ENCODE peak calls at places on chromosomes 11 and 22, in seven cellular contexts. G, B, A, M, O, V and L are unnamed samples.

GRCh38 chr11:69640995-69641581 is at the start of gene CCND1:
- DNase-seq in A (peak), G (no peak), V (no peak), O (peak), M (no peak), B (no peak), L (peak)

GRCh38 chr22:22125028-22125578 is 119.5 kb upstream of the VPREB1 start:
- DNase-seq in B (no peak), O (no peak), A (no peak), G (no peak), M (no peak), V (no peak), L (no peak)

GRCh38 chr11:16860632-16861031 is 122.2 kb downstream of the C11orf58 start:
- DNase-seq in B (no peak), M (no peak), O (no peak), V (no peak), G (no peak), A (peak), L (no peak)

GRCh38 chr11:111777094-111778046 is 11.2 kb upstream of the PPP2R1B start:
- DNase-seq in M (peak), V (no peak), O (peak), B (no peak), G (peak), A (peak), L (peak)

GRCh38 chr11:130774703-130775102 is 141.6 kb downstream of the SNX19 start:
- DNase-seq in A (no peak), O (no peak), M (no peak), B (no peak), V (no peak), G (no peak), L (no peak)

GRCh38 chr22:40436460-40437431 is 66.4 kb downstream of the SGSM3 start:
- DNase-seq in G (peak), A (peak), B (no peak), O (peak), V (no peak), M (no peak), L (peak)

GRCh38 chr11:134503596-134503995 is 91.6 kb upstream of the B3GAT1 start:
- DNase-seq in V (no peak), A (no peak), O (no peak), M (no peak), B (no peak), G (no peak), L (no peak)

GRCh38 chr11:40380871-40381270 is 1078.6 kb downstream of the LRRC4C start:
- DNase-seq in A (no peak), M (no peak), B (no peak), O (no peak), G (no peak), V (no peak), L (no peak)

GRCh38 chr22:40463727-40464126 is 93.3 kb downstream of the SGSM3 start:
- DNase-seq in O (no peak), B (peak), A (no peak), V (no peak), M (peak), G (no peak), L (no peak)

GRCh38 chr11:107840120-107840479 is 18.5 kb downstream of the SLC35F2 start:
- DNase-seq in O (no peak), B (no peak), V (no peak), A (no peak), M (no peak), G (no peak), L (no peak)

GRCh38 chr11:280762-281485 is 2.7 kb downstream of the NLRP6 start:
- DNase-seq in V (no peak), B (peak), O (no peak), M (peak), G (no peak), A (no peak), L (peak)

GRCh38 chr11:20089357-20089756 is 70.9 kb downstream of the DBX1 start:
- DNase-seq in O (no peak), V (no peak), B (no peak), M (no peak), A (no peak), G (no peak), L (no peak)

GRCh38 chr11:85826096-85826855 is 15.3 kb upstream of the SYTL2 start:
- DNase-seq in O (no peak), A (peak), B (peak), V (no peak), M (no peak), G (no peak), L (peak)

GRCh38 chr11:70606248-70606950 is 208.1 kb downstream of the CTTN start:
- DNase-seq in O (no peak), A (no peak), G (no peak), M (no peak), V (no peak), B (no peak), L (no peak)

GRCh38 chr11:19735512-19735911 is 22.9 kb downstream of the NAV2 start:
- DNase-seq in V (no peak), O (no peak), A (no peak), B (no peak), G (no peak), M (no peak), L (no peak)

GRCh38 chr11:97847730-97848129 is 1173.0 kb upstream of the CNTN5 start:
- DNase-seq in B (no peak), M (no peak), O (no peak), G (no peak), V (no peak), A (no peak), L (no peak)

GRCh38 chr11:72483412-72484186 is 49.3 kb upstream of the CLPB start:
- DNase-seq in V (no peak), M (no peak), O (peak), A (no peak), G (no peak), B (no peak), L (no peak)

GRCh38 chr11:48063424-48063978 is 83.1 kb downstream of the PTPRJ start:
- DNase-seq in O (no peak), M (no peak), V (no peak), A (no peak), B (no peak), G (no peak), L (no peak)

GRCh38 chr11:117817213-117818035 is 7.1 kb downstream of the FXYD2 start:
- DNase-seq in B (no peak), M (no peak), G (peak), O (peak), V (peak), A (peak), L (peak)

GRCh38 chr11:117815262-117815803 is 9.2 kb downstream of the FXYD2 start:
- DNase-seq in O (no peak), A (no peak), V (no peak), G (peak), B (peak), M (peak), L (no peak)

GRCh38 chr11:117814766-117815261 is 9.7 kb downstream of the FXYD2 start:
- DNase-seq in O (peak), M (no peak), B (no peak), V (no peak), A (peak), G (peak), L (no peak)

GRCh38 chr11:117816846-117817212 is 7.7 kb downstream of the FXYD2 start:
- DNase-seq in M (no peak), A (no peak), B (no peak), G (no peak), V (no peak), O (no peak), L (no peak)

DNA sequence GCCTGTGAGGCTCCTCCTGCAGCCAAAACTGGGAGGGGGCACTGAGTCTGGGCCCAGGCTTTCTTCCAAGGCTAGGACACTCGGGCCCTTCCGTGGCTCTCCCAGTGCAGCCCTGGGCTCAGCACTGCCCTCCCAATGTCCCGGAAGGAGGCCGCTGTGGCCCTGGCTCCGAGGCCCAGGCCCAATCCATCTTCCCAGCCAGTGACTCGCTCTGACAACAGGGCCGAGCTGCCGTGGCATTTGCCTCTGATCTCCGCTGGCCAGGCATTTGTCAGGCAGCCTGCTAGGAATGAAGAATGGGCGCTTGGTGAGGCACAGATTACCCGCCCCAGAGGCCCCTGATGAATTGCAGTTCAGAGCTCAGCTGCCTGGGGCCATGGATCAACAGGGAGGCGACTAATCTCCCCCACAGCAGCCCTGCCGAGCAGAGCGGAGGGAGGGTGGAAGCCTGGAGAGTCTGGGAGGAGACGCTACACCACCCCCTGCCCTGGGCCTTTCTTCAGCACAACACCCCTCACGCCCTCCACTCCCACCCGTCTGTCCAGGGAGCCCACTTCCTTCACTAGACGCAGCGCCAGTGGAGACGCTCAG is 8.3 kb downstream of the FXYD2 start:
- DNase-seq in G (no peak), B (no peak), A (peak), V (peak), O (peak), M (no peak), L (peak)
- TF ChIP-seq TAF1 in G (no peak), B (no peak), A (no peak), V (no peak), O (no peak), M (no peak), L (no peak)

DNA sequence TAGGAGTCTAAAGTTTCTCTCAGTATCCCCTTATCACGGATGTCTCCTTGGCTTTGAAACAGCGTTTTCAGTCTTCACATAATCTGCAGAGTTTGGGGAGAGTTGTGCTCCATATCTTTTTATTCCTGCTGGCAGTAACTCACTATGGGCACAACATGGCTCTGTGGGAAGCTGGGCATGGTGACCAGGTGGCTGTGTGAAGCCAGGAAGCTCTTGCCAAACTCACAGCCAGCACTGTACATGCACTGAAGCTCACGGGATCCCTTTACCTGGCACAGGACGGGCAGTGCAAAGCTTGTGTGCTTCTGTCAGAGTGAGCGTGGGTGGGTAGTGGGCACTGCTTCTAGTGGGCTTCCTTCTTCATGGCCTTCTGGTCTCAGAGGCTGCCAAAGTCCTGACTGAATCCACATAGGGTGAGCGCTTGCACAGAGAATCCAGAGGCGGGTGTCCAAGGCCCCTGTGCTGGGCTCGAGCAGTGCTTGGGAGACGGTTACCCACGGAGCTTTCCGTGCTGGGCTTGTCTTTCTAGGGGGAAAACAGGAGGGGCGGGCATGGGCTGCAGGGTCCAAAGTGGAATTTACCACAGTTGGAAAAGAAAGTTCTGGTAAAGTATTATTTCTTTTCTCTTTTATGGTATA is 10.8 kb upstream of the KDM4E start:
- DNase-seq in B (no peak), V (no peak), O (no peak), M (no peak), G (no peak), A (no peak), L (no peak)
- TF ChIP-seq TAF1 in B (no peak), V (no peak), O (no peak), M (no peak), G (no peak), A (no peak), L (no peak)

GRCh38 chr11:28442113-28442512 is 333.9 kb downstream of the METTL15 start:
- DNase-seq in M (no peak), B (no peak), V (no peak), O (no peak), A (no peak), G (no peak), L (no peak)

GRCh38 chr11:28448186-28448585 is 340.0 kb downstream of the METTL15 start:
- DNase-seq in B (no peak), V (no peak), A (no peak), M (no peak), O (no peak), G (no peak), L (no peak)

GRCh38 chr11:28447226-28447625 is 339.0 kb downstream of the METTL15 start:
- DNase-seq in M (no peak), V (no peak), O (peak), A (no peak), B (no peak), G (no peak), L (no peak)
- TF ChIP-seq TAF1 in M (no peak), V (no peak), O (no peak), A (no peak), B (no peak), G (no peak), L (no peak)

DNA sequence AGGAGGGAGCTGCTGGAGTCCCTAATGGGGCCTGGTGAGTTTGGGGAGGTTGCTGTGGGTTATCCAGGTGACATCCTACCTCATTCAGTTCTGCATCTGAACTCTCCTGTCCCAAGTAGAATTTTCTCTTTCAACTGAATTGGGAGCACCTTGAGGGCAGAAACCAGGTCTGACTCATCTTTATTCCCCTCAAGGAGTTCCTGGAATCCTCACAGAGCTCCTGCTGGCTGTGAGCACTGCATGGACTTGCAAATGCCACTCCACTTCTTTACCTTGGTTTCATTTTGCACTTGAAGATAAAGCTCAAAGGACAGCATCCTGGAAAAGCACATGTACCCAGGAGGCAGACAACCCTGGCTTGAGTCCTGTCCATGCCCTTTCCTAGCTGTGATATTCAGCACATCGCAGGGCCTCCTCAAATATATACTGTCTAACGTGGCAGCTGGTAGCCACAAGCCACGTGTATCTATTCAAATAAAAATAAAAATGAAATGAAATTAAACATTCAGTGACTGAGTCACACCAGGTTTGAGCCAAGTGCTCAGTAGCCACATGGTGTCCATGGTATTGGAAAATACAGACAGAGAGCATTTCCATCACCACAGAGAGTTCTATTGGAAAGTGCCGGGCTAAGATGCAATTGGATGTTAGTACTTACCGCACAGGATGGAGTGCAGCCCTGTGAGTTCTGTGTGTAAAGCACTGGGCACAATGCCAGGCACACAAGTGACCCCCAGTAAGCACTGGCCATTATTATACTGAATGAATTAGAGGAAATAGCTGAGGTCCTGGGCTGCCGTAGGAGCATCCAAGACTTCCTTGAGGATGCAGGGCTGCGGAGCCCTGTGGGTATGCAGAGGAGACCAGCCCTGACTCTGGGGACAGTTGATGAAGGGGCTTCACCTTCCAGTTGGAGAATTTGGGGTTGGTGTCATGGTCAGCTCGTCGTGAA is 149.0 kb downstream of the PKNOX2 start:
- DNase-seq in V (no peak), O (no peak), G (no peak), B (no peak), M (no peak), A (no peak), L (no peak)
- TF ChIP-seq TAF1 in V (no peak), O (no peak), G (no peak), B (no peak), M (no peak), A (no peak), L (no peak)

GRCh38 chr11:36305047-36305446 is 9.0 kb downstream of the PRR5L start:
- DNase-seq in A (no peak), B (no peak), O (no peak), V (no peak), M (no peak), G (no peak), L (no peak)

GRCh38 chr11:36309779-36310178 is 13.7 kb downstream of the PRR5L start:
- DNase-seq in B (no peak), A (no peak), G (no peak), V (no peak), M (no peak), O (no peak), L (no peak)

GRCh38 chr11:36308577-36308976 is 12.5 kb downstream of the PRR5L start:
- DNase-seq in B (no peak), O (no peak), A (no peak), M (no peak), V (no peak), G (no peak), L (no peak)

GRCh38 chr11:36304349-36304748 is 8.3 kb downstream of the PRR5L start:
- DNase-seq in O (no peak), G (no peak), M (no peak), A (no peak), V (no peak), B (no peak), L (no peak)

GRCh38 chr11:36306888-36307287 is 10.8 kb downstream of the PRR5L start:
- DNase-seq in B (peak), A (peak), V (no peak), G (no peak), M (no peak), O (peak), L (peak)
- TF ChIP-seq TAF1 in B (no peak), A (no peak), V (no peak), G (no peak), M (no peak), O (no peak), L (no peak)

GRCh38 chr22:49312601-49313000 is 515.1 kb downstream of the BRD1 start:
- DNase-seq in V (no peak), M (no peak), B (no peak), G (no peak), O (no peak), A (no peak), L (no peak)
- TF ChIP-seq TAF1 in V (no peak), M (no peak), B (no peak), G (no peak), O (no peak), A (no peak), L (no peak)

DNA sequence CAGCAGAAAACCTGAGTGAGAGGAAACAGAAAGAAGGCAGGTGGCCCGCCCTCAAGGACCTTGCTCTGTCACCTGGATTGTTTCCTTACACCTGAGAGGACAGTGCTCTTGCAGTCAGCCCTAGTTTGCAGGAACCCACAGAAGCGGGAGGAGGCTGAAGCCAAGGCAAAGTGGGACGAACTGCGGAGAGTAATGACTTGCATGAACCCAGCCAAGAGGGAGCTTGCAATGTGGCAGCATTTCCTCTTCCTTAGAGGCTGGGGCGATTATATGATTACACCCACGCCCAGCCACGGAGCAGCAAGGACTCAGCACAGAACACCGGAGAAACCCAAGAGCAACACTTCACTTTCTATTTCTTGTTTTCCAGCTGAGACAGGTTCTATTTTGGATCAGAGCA is 102.6 kb downstream of the SPON1 start:
- DNase-seq in A (no peak), G (no peak), V (no peak), O (no peak), M (no peak), B (no peak), L (no peak)
- TF ChIP-seq TAF1 in A (no peak), G (no peak), V (no peak), O (no peak), M (no peak), B (no peak), L (no peak)